ENCODE peak calls at places on chromosomes 12 and 14, in four cellular contexts. F, Y, N and K are unnamed samples. For H3K4me1, the result is how much of the 10 kb centered on the place peaks cover.

GRCh38 chr12:54134850-54135249 is 53.9 kb downstream of the SMUG1 start:
- DNase-seq in F (no peak), Y (no peak), N (no peak), K (peak)

GRCh38 chr14:91005716-91006115 is 54.7 kb downstream of the RPS6KA5 start:
- DNase-seq in F (no peak), Y (no peak), N (no peak), K (no peak)

GRCh38 chr12:49535921-49536525 is 2.8 kb upstream of the KCNH3 start:
- DNase-seq in F (no peak), Y (no peak), N (no peak), K (no peak)

GRCh38 chr12:6613776-6614512 is 6.8 kb upstream of the CHD4 start:
- DNase-seq in F (no peak), Y (peak), N (peak), K (peak)

GRCh38 chr12:32444895-32445294 is 45.5 kb downstream of the FGD4 start:
- DNase-seq in F (no peak), Y (peak), N (peak), K (peak)

GRCh38 chr12:24902521-24903304 is 46.2 kb downstream of the BCAT1 start:
- DNase-seq in F (no peak), Y (no peak), N (no peak), K (no peak)

GRCh38 chr14:60089201-60089600 is 2.5 kb upstream of the PCNX4 start:
- DNase-seq in F (no peak), Y (no peak), N (no peak), K (no peak)

GRCh38 chr14:58455593-58456265 is 28.2 kb downstream of the KIAA0586 start:
- DNase-seq in F (no peak), Y (no peak), N (no peak), K (no peak)

GRCh38 chr12:69936214-69936731 is 111.2 kb downstream of the MYRFL start:
- DNase-seq in F (no peak), Y (no peak), N (no peak), K (peak)

DNA sequence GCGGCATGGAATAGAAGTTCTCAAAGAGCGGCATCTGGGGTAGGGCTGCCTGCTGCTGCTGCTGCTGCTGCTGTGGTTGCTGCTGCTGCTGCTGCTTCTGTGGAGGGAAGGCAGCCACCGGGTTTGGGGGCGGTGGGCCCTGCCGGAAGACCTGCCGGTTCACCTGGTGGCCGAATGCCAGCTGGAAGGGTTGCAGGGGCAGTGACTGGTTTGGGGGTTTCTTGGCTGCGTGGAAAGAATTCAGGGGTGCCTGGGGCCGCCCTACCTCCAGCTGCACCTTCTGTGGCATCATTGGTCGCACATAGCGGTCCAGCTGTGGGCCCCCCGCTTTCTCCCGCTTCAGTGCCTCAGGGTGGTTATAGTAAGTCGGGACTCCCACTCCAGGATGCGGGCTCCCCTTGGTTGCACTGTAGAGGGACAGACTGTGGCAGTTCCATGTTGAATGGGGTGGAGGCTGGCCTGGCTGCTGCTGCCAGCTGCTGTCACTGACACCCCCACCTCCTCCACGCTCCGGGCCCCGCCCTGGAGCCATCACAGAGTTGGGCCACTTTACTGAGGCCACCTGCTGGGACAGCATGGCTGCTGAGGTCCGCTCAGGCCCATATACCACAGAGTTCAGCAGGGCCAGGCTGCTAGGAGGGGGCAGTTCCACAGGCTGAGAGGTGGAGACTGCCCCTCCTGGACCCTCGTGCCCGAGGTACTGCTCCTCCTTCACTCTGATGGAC is 25.2 kb upstream of the PNMA1 start:
- DNase-seq in F (no peak), Y (peak), N (no peak), K (no peak)
- H3K4me1 ChIP-seq in F (half or more), Y (under half), N (under half), K (under half)

GRCh38 chr14:92564361-92565039 is 50.9 kb downstream of the RIN3 start:
- DNase-seq in F (no peak), Y (no peak), N (no peak), K (no peak)

GRCh38 chr14:92565040-92565717 is 51.6 kb downstream of the RIN3 start:
- DNase-seq in F (no peak), Y (no peak), N (no peak), K (no peak)

GRCh38 chr14:92565718-92566115 is 52.1 kb downstream of the RIN3 start:
- DNase-seq in F (no peak), Y (no peak), N (no peak), K (peak)

GRCh38 chr14:92561906-92562489 is 48.4 kb downstream of the RIN3 start:
- DNase-seq in F (no peak), Y (no peak), N (no peak), K (no peak)

GRCh38 chr14:92563359-92563758 is 49.8 kb downstream of the RIN3 start:
- DNase-seq in F (no peak), Y (no peak), N (no peak), K (no peak)
- H3K4me1 ChIP-seq in F (under half), Y (under half), N (under half), K (under half)

DNA sequence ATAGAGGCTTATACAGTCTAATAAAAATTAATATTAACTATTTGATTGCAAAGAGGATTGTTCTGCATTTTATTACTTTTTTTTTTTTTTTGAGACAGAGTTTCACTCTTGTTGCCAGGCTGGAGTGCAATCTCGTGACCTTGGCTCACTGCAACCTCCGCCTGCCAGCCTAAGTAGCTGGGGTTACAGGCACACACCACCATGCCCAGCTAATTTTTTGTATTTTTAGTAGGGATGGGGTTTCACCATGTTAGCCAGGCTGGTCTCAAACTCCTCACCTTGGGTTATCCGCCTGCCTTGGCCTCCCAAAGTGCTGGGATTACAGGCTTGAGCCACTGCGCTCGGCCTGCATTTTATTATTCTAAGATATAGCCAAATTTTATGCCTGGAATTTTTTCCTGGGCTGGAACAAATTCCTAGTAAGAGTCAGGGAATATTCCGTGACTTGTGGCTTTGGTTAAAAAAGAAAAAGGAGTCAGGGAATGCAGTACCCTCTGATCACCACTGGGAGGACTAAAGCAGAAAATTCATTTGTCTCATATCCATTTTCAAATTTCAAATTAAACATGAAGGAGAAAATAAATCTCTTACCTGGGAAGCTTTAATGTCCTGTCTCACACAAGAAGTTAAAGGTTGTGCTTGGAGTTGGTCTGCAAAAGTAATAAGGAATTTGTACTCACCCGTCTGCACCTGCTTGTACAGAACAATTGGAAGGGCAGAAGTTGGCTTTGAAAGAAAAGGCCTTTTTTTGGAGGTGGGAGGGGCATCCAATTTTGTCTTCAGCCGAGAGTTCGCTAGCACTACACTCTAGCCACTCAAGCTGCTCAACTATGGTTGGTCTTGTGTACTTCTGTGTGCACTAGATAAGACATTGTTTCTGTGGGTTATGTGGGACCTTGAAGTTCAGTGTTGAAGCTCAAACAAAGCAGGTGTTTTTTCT is 8.7 kb downstream of the MARK3 start:
- DNase-seq in F (no peak), Y (no peak), N (no peak), K (no peak)
- H3K4me1 ChIP-seq in F (half or more), Y (under half), N (under half), K (under half)

GRCh38 chr14:23143911-23144310 is 24.9 kb upstream of the CEBPE start:
- DNase-seq in F (no peak), Y (no peak), N (no peak), K (no peak)
- H3K4me1 ChIP-seq in F (under half), Y (under half), N (under half), K (under half)

GRCh38 chr12:67070307-67070600 is 198.9 kb upstream of the CAND1 start:
- DNase-seq in F (no peak), Y (no peak), N (no peak), K (no peak)
- H3K4me1 ChIP-seq in F (under half), Y (under half), N (under half), K (under half)